ENCODE peak calls at places on chromosome 18, in six cellular contexts. F, J, T, G, U and C are unnamed samples.

GRCh38 chr18:67926929-67927864 is 410.7 kb upstream of the DSEL start:
- DNase-seq in F (no peak), J (no peak), T (no peak), G (no peak), U (no peak), C (no peak)

GRCh38 chr18:44737623-44738022 is 56.9 kb downstream of the SETBP1 start:
- DNase-seq in F (no peak), J (no peak), T (no peak), G (no peak), U (no peak), C (no peak)

GRCh38 chr18:77006305-77007175 is 126.0 kb downstream of the MBP start:
- DNase-seq in F (no peak), J (no peak), T (no peak), G (no peak), U (no peak), C (no peak)

GRCh38 chr18:35386600-35387366 is 9.6 kb upstream of the ZNF396 start:
- DNase-seq in F (peak), J (peak), T (peak), G (peak), U (no peak), C (peak)

GRCh38 chr18:7116832-7117389 is 686 bp downstream of the LAMA1 start:
- DNase-seq in F (peak), J (no peak), T (no peak), G (no peak), U (no peak), C (no peak)

GRCh38 chr18:79548986-79549637 is 130.5 kb upstream of the CTDP1 start:
- DNase-seq in F (peak), J (no peak), T (no peak), G (no peak), U (no peak), C (no peak)

GRCh38 chr18:68456985-68457384 is 257.9 kb downstream of the TMX3 start:
- DNase-seq in F (no peak), J (peak), T (peak), G (no peak), U (no peak), C (no peak)

GRCh38 chr18:53441761-53442414 is 782.6 kb downstream of the MBD2 start:
- DNase-seq in F (no peak), J (no peak), T (no peak), G (no peak), U (no peak), C (no peak)

GRCh38 chr18:61606068-61606660 is 272.9 kb downstream of the CDH20 start:
- DNase-seq in F (no peak), J (no peak), T (no peak), G (no peak), U (no peak), C (no peak)

GRCh38 chr18:45254683-45255082 is 360.6 kb upstream of the SLC14A2 start:
- DNase-seq in F (peak), J (no peak), T (no peak), G (no peak), U (no peak), C (no peak)

GRCh38 chr18:73479472-73479871 is 611.7 kb upstream of the NETO1 start:
- DNase-seq in F (no peak), J (peak), T (no peak), G (no peak), U (no peak), C (no peak)

GRCh38 chr18:41719808-41720207 is 235.2 kb upstream of the PIK3C3 start:
- DNase-seq in F (no peak), J (no peak), T (no peak), G (no peak), U (no peak), C (no peak)

GRCh38 chr18:79525556-79526467 is 130.1 kb downstream of the NFATC1 start:
- DNase-seq in F (peak), J (peak), T (no peak), G (no peak), U (no peak), C (no peak)

GRCh38 chr18:47075098-47075883 is 39.9 kb upstream of the ELOA2 start:
- DNase-seq in F (no peak), J (peak), T (no peak), G (no peak), U (no peak), C (no peak)

GRCh38 chr18:37403100-37403781 is 162.4 kb downstream of the CELF4 start:
- DNase-seq in F (peak), J (peak), T (no peak), G (peak), U (peak), C (no peak)

GRCh38 chr18:56962322-56962721 is 184.6 kb upstream of the BOD1L2 start:
- DNase-seq in F (no peak), J (no peak), T (no peak), G (no peak), U (no peak), C (no peak)

GRCh38 chr18:36025025-36025424 is 42.3 kb downstream of the RPRD1A start:
- DNase-seq in F (no peak), J (no peak), T (no peak), G (no peak), U (no peak), C (no peak)

GRCh38 chr18:56702946-56703345 is 51.8 kb downstream of the WDR7 start:
- DNase-seq in F (no peak), J (peak), T (peak), G (peak), U (no peak), C (no peak)

GRCh38 chr18:68387246-68387645 is 327.7 kb downstream of the TMX3 start:
- DNase-seq in F (no peak), J (peak), T (no peak), G (no peak), U (no peak), C (no peak)

GRCh38 chr18:22667616-22668422 is 250.1 kb upstream of the CTAGE1 start:
- DNase-seq in F (no peak), J (peak), T (no peak), G (no peak), U (no peak), C (no peak)

GRCh38 chr18:70200286-70200685 is 5.2 kb downstream of the RTTN start:
- DNase-seq in F (no peak), J (no peak), T (no peak), G (no peak), U (no peak), C (no peak)

GRCh38 chr18:36692909-36693308 is 135.9 kb downstream of the TPGS2 start:
- DNase-seq in F (no peak), J (no peak), T (no peak), G (no peak), U (no peak), C (no peak)

GRCh38 chr18:68721681-68722583 is 7.0 kb upstream of the TMX3 start:
- DNase-seq in F (no peak), J (no peak), T (no peak), G (no peak), U (no peak), C (peak)

GRCh38 chr18:79926715-79927596 is 24.5 kb downstream of the SLC66A2 start:
- DNase-seq in F (peak), J (no peak), T (no peak), G (peak), U (no peak), C (no peak)

GRCh38 chr18:24875286-24875685 is 414.8 kb downstream of the HRH4 start:
- DNase-seq in F (no peak), J (no peak), T (no peak), G (no peak), U (no peak), C (no peak)

GRCh38 chr18:1914489-1914888 is 656.8 kb downstream of the METTL4 start:
- DNase-seq in F (no peak), J (peak), T (peak), G (no peak), U (no peak), C (no peak)

GRCh38 chr18:41809652-41810051 is 145.4 kb upstream of the PIK3C3 start:
- DNase-seq in F (no peak), J (no peak), T (no peak), G (no peak), U (no peak), C (no peak)

GRCh38 chr18:10682368-10682714 is 156.5 kb downstream of the NAPG start:
- DNase-seq in F (no peak), J (no peak), T (no peak), G (no peak), U (no peak), C (no peak)

GRCh38 chr18:23842305-23842704 is 153.1 kb downstream of the LAMA3 start:
- DNase-seq in F (no peak), J (no peak), T (no peak), G (no peak), U (no peak), C (no peak)

GRCh38 chr18:52288403-52289004 is 51.5 kb upstream of the DCC start:
- DNase-seq in F (no peak), J (peak), T (peak), G (peak), U (no peak), C (peak)

GRCh38 chr18:815353-815752 is 3.3 kb upstream of the YES1 start:
- DNase-seq in F (no peak), J (no peak), T (no peak), G (no peak), U (no peak), C (no peak)

GRCh38 chr18:812123-812672 is at the start of gene YES1:
- DNase-seq in F (peak), J (peak), T (peak), G (peak), U (peak), C (no peak)

GRCh38 chr18:814300-815084 is 2.5 kb upstream of the YES1 start:
- DNase-seq in F (no peak), J (no peak), T (no peak), G (no peak), U (no peak), C (no peak)

GRCh38 chr18:812673-813404 is 797 bp upstream of the YES1 start:
- DNase-seq in F (peak), J (peak), T (peak), G (peak), U (peak), C (no peak)

DNA sequence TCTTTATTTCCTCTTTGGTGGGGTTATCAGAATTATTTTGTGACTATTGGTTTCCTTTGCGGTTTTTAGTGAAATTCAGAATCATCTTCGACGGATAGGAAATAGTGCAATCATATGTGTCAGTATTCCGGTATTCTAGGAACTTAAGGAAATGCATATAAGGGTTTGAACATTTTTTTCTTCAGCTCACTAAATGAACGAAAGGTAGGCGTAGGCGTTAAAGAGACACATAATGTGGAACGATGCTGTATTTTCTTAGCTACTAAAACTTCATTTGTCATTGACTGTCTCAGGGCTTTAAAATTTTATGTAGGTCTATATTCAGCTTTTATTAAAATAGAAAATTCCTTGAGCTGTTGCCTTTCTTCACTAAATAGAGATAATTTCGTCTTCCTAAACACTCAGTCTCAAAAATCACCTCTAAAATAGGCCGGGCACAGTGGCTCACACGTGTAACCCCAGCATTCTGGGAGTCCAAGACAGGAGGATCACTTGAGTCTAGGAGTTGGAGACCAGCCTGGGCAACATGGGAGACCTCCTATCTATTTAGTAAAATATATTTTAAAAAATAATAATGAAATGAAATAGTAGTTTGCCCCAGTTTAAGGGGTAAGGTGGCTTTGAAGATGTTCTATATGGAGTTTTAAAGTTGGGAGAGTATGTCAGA is 1.5 kb upstream of the YES1 start:
- DNase-seq in F (no peak), J (no peak), T (no peak), G (no peak), U (no peak), C (no peak)
- H3K4me3 ChIP-seq in F (no peak), J (peak), T (peak), G (no peak), U (peak), C (no peak)

DNA sequence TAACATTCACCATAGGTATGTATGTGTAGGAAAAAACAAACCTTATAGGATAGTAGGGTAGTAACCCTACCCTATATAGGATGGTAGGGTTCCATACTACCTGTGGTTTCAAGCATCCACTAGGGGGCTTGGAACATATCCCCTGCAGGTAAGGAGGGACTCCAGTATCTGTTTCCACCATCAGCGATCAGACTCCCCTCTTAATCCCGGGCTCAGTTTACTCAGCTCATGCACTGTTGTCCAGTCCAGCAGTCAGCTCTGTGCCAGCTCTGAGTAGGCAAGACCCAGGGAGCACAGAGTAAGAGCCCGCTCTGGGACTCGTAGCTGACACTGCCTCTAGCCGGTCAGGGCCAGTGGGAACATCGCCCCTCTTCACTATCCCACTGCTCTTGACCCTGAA is 61.7 kb downstream of the MEX3C start:
- DNase-seq in F (no peak), J (peak), T (peak), G (no peak), U (no peak), C (no peak)
- TF ChIP-seq CTCF in F (no peak), J (no peak), T (peak), G (no peak), U (no peak), C (peak)

GRCh38 chr18:74497308-74497640 is 1.1 kb downstream of the CNDP2 start:
- DNase-seq in F (no peak), J (no peak), T (peak), G (no peak), U (no peak), C (no peak)

GRCh38 chr18:74498712-74499629 is 2.8 kb downstream of the CNDP2 start:
- DNase-seq in F (no peak), J (no peak), T (no peak), G (peak), U (no peak), C (peak)

GRCh38 chr18:74501386-74501785 is 5.2 kb downstream of the CNDP2 start:
- DNase-seq in F (no peak), J (no peak), T (no peak), G (no peak), U (no peak), C (no peak)

GRCh38 chr18:74497778-74498177 is 1.6 kb downstream of the CNDP2 start:
- DNase-seq in F (no peak), J (no peak), T (no peak), G (no peak), U (no peak), C (no peak)

GRCh38 chr18:74499633-74500032 is 3.5 kb downstream of the CNDP2 start:
- DNase-seq in F (peak), J (peak), T (no peak), G (peak), U (no peak), C (peak)
- H3K4me3 ChIP-seq in F (no peak), J (peak), T (no peak), G (no peak), U (no peak), C (peak)

GRCh38 chr18:50170004-50170403 is 24.9 kb downstream of the MYO5B start:
- DNase-seq in F (no peak), J (no peak), T (no peak), G (no peak), U (no peak), C (no peak)
- TF ChIP-seq CTCF in F (no peak), J (no peak), T (no peak), G (no peak), U (no peak), C (no peak)

GRCh38 chr18:49500136-49500921 is 13.3 kb upstream of the C18orf32 start:
- DNase-seq in F (no peak), J (no peak), T (no peak), G (no peak), U (no peak), C (no peak)
- H3K4me3 ChIP-seq in F (no peak), J (no peak), T (no peak), G (no peak), U (no peak), C (no peak)

DNA sequence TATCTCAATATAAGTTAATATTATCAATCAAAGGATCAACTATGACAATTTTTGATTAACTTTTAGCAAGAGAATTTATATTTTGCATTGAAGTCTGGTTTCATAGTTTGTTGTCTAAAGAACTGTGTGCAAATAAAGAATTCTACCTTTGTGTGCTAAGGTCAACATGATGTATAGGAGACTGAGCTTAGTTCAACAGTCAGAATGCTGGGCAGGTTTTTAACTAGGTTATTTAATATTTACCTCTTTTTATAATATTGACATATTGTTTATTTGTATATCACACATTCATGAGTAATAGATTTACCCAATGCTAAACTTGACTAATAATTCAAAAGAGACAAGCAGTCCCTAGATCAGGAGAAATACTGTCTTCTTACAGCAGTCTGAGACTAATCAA is 831.4 kb downstream of the DSC3 start:
- DNase-seq in F (no peak), J (no peak), T (no peak), G (no peak), U (no peak), C (no peak)
- TF ChIP-seq CTCF in F (no peak), J (no peak), T (no peak), G (no peak), U (no peak), C (no peak)

GRCh38 chr18:58255701-58256311 is 211.8 kb downstream of the NEDD4L start:
- DNase-seq in F (no peak), J (no peak), T (no peak), G (no peak), U (peak), C (no peak)
- H3K4me3 ChIP-seq in F (no peak), J (no peak), T (no peak), G (no peak), U (peak), C (no peak)

GRCh38 chr18:55120896-55121295 is 161.6 kb upstream of the CCDC68 start:
- DNase-seq in F (no peak), J (no peak), T (no peak), G (no peak), U (no peak), C (no peak)
- TF ChIP-seq CTCF in F (no peak), J (no peak), T (no peak), G (no peak), U (no peak), C (no peak)

DNA sequence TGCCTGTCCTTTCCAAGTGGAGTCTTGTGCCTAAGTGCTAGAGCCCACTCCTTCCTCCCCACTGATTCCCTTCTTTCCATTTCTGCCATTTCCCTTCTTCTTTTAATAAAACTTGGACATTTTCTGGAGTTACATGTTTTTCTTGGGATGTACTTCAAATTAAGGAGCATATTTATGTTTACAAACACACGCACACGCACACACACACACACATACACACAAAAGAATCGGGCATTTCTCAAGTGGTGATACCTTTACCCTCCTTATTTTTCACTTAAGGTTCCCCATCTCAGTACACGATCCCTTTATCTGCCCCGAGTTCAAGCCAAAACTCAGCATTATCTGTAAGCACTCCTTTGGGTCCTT is 154.3 kb downstream of the TGIF1 start:
- DNase-seq in F (no peak), J (no peak), T (no peak), G (no peak), U (no peak), C (no peak)
- H3K4me3 ChIP-seq in F (no peak), J (peak), T (no peak), G (no peak), U (peak), C (peak)

DNA sequence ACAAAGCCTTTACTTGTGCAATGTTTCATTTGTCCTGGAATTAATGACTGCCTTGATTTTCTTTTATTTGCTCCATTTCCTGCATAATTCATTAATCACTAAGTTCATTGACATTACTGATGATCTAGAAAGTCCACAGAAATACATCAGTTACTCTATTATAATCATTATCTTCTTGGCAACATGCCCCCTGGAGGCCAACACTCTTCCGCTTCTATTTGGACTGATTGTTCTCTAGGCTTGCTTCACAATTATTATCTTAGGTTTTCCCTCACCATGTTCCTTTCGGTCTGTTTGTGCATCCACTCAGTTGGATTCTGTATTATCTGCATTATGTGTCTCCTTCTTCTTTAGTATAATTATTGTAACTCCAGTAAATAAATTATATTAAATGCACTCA is 461.0 kb upstream of the CDH2 start:
- DNase-seq in F (no peak), J (peak), T (no peak), G (no peak), U (no peak), C (no peak)
- TF ChIP-seq CTCF in F (no peak), J (peak), T (no peak), G (no peak), U (no peak), C (no peak)